ENCODE peak calls at places on chromosomes 12 and 14, in five cellular contexts. V is HCT116, D is myocyte, S is iPS-NIHi11, P is WERI-Rb-1. Z is an unnamed sample.

GRCh38 chr12:50509009-50509663 is 4.4 kb downstream of the DIP2B start:
- DNase-seq in S (no peak), P (no peak), D (no peak), V (no peak), Z (no peak)

GRCh38 chr14:106277503-106277902 is 751.1 kb downstream of the TMEM121 start:
- DNase-seq in V (no peak), P (no peak), D (no peak), S (no peak), Z (peak)

GRCh38 chr14:50013198-50013918 is 103.0 kb downstream of the VCPKMT start:
- DNase-seq in S (no peak), P (no peak), V (peak), D (no peak), Z (peak)

GRCh38 chr14:62667515-62667914 is 377.7 kb downstream of the KCNH5 start:
- DNase-seq in P (no peak), S (no peak), V (no peak), D (no peak), Z (no peak)

GRCh38 chr12:27424631-27425230 is 21.8 kb upstream of the SMCO2 start:
- DNase-seq in S (peak), P (no peak), D (peak), V (peak), Z (peak)

GRCh38 chr12:111314949-111315539 is 53.9 kb downstream of the PHETA1 start:
- DNase-seq in P (no peak), V (no peak), D (no peak), S (no peak), Z (no peak)

GRCh38 chr12:97960741-97961608 is 498.4 kb downstream of the RMST start:
- DNase-seq in D (no peak), V (peak), S (peak), P (peak), Z (peak)

GRCh38 chr12:27474344-27474743 is 27.8 kb downstream of the SMCO2 start:
- DNase-seq in D (peak), P (no peak), S (no peak), V (no peak), Z (no peak)

GRCh38 chr14:76307786-76308780 is 67.9 kb upstream of the ESRRB start:
- DNase-seq in V (no peak), D (no peak), P (no peak), S (no peak), Z (no peak)

GRCh38 chr14:103104654-103105511 is 10.4 kb downstream of the EXOC3L4 start:
- DNase-seq in S (peak), P (peak), D (peak), V (no peak), Z (peak)

GRCh38 chr12:110102255-110102654 is 21.9 kb upstream of the IFT81 start:
- DNase-seq in S (peak), P (peak), V (peak), D (peak), Z (peak)

GRCh38 chr14:90455100-90455571 is 58.3 kb downstream of the CALM1 start:
- DNase-seq in S (no peak), V (no peak), P (peak), D (no peak), Z (no peak)

GRCh38 chr12:12624479-12625120 is 12.9 kb downstream of the CREBL2 start:
- DNase-seq in D (no peak), P (no peak), V (no peak), S (no peak), Z (no peak)

GRCh38 chr12:44875954-44876553 is at the start of gene NELL2:
- DNase-seq in D (peak), V (no peak), P (peak), S (peak), Z (peak)

GRCh38 chr14:102768223-102769048 is 8.8 kb upstream of the TRAF3 start:
- DNase-seq in S (no peak), V (no peak), P (no peak), D (no peak), Z (no peak)

GRCh38 chr14:92906420-92906819 is 16.5 kb upstream of the CHGA start:
- DNase-seq in V (no peak), D (no peak), S (no peak), P (no peak), Z (no peak)

GRCh38 chr14:73208390-73208789 is 28.9 kb upstream of the PAPLN start:
- DNase-seq in P (no peak), D (no peak), V (peak), S (no peak), Z (no peak)